ENCODE peak calls at places on chromosome 15, in four cellular contexts. One of them, this sample, is unnamed.

GRCh38 chr15:57505056-57505713 is 86.5 kb upstream of the MYZAP start:
- DNase-seq in trophoblast cell: no peak
- DNase-seq in neuronal stem cell: no peak
- DNase-seq in H1: no peak
- DNase-seq in this sample: no peak

GRCh38 chr15:38002883-38003477 is 68.5 kb downstream of the TMCO5A start:
- DNase-seq in trophoblast cell: peak; percentile 56
- DNase-seq in neuronal stem cell: peak; percentile 26
- DNase-seq in H1: peak; percentile 27
- DNase-seq in this sample: peak; percentile 81

GRCh38 chr15:96285715-96286367 is 44.7 kb upstream of the NR2F2 start:
- DNase-seq in trophoblast cell: no peak
- DNase-seq in neuronal stem cell: no peak
- DNase-seq in H1: no peak
- DNase-seq in this sample: no peak

GRCh38 chr15:49877871-49878511 is 241.0 kb downstream of the ATP8B4 start:
- DNase-seq in trophoblast cell: peak; percentile 5
- DNase-seq in neuronal stem cell: no peak
- DNase-seq in H1: no peak
- DNase-seq in this sample: no peak

GRCh38 chr15:95972136-95972553 is 358.4 kb upstream of the NR2F2 start:
- DNase-seq in trophoblast cell: peak; percentile 32
- DNase-seq in neuronal stem cell: no peak
- DNase-seq in H1: no peak
- DNase-seq in this sample: peak; percentile 59

GRCh38 chr15:78024141-78024567 is 53.4 kb downstream of the TBC1D2B start:
- DNase-seq in trophoblast cell: no peak
- DNase-seq in neuronal stem cell: no peak
- DNase-seq in H1: no peak
- DNase-seq in this sample: no peak

GRCh38 chr15:42009022-42009421 is 11.8 kb downstream of the PLA2G4E start:
- DNase-seq in trophoblast cell: no peak
- DNase-seq in neuronal stem cell: no peak
- DNase-seq in H1: no peak
- DNase-seq in this sample: no peak

GRCh38 chr15:34109775-34110663 is 8.1 kb downstream of the PGBD4 start:
- DNase-seq in trophoblast cell: peak; percentile 9
- DNase-seq in neuronal stem cell: no peak
- DNase-seq in H1: no peak
- DNase-seq in this sample: peak; percentile 64

GRCh38 chr15:81182031-81182745 is 14.5 kb upstream of the IL16 start:
- DNase-seq in trophoblast cell: no peak
- DNase-seq in neuronal stem cell: no peak
- DNase-seq in H1: no peak
- DNase-seq in this sample: no peak

GRCh38 chr15:76359152-76359551 is 22.6 kb downstream of the ISL2 start:
- DNase-seq in trophoblast cell: no peak
- DNase-seq in neuronal stem cell: no peak
- DNase-seq in H1: no peak
- DNase-seq in this sample: no peak

GRCh38 chr15:60062826-60063225 is 58.7 kb downstream of the FOXB1 start:
- DNase-seq in trophoblast cell: no peak
- DNase-seq in neuronal stem cell: no peak
- DNase-seq in H1: no peak
- DNase-seq in this sample: no peak

GRCh38 chr15:101027920-101028319 is 108.8 kb downstream of the LRRK1 start:
- DNase-seq in trophoblast cell: no peak
- DNase-seq in neuronal stem cell: no peak
- DNase-seq in H1: no peak
- DNase-seq in this sample: no peak

GRCh38 chr15:72135719-72136118 is 17.5 kb downstream of the SENP8 start:
- DNase-seq in trophoblast cell: no peak
- DNase-seq in neuronal stem cell: no peak
- DNase-seq in H1: no peak
- DNase-seq in this sample: no peak

GRCh38 chr15:100547961-100548360 is 19.2 kb upstream of the CERS3 start:
- DNase-seq in trophoblast cell: no peak
- DNase-seq in neuronal stem cell: no peak
- DNase-seq in H1: no peak
- DNase-seq in this sample: no peak

GRCh38 chr15:55742498-55742926 is 440 bp downstream of the PRTG start:
- DNase-seq in trophoblast cell: no peak
- DNase-seq in neuronal stem cell: no peak
- DNase-seq in H1: no peak
- DNase-seq in this sample: peak; percentile 68

GRCh38 chr15:68277131-68277604 is 377 bp upstream of the FEM1B start:
- DNase-seq in trophoblast cell: no peak
- DNase-seq in neuronal stem cell: peak; percentile 70
- DNase-seq in H1: no peak
- DNase-seq in this sample: no peak

GRCh38 chr15:27628486-27628885 is 470.6 kb downstream of the OCA2 start:
- DNase-seq in trophoblast cell: no peak
- DNase-seq in neuronal stem cell: no peak
- DNase-seq in H1: no peak
- DNase-seq in this sample: no peak

GRCh38 chr15:44719293-44719999 is 8.1 kb downstream of the B2M start:
- DNase-seq in trophoblast cell: peak; percentile 44
- DNase-seq in neuronal stem cell: no peak
- DNase-seq in H1: no peak
- DNase-seq in this sample: peak; percentile 67

GRCh38 chr15:89206908-89207331 is 14.5 kb downstream of the RLBP1 start:
- DNase-seq in trophoblast cell: peak; percentile 65
- DNase-seq in neuronal stem cell: peak; percentile 76
- DNase-seq in H1: peak; percentile 50
- DNase-seq in this sample: peak; percentile 66

GRCh38 chr15:79349526-79349925 is 38.6 kb downstream of the TMED3 start:
- DNase-seq in trophoblast cell: no peak
- DNase-seq in neuronal stem cell: no peak
- DNase-seq in H1: no peak
- DNase-seq in this sample: peak; percentile 43

GRCh38 chr15:70268698-70269251 is 171.1 kb upstream of the TLE3 start:
- DNase-seq in trophoblast cell: no peak
- DNase-seq in neuronal stem cell: no peak
- DNase-seq in H1: no peak
- DNase-seq in this sample: no peak

GRCh38 chr15:66838202-66838601 is 136.2 kb downstream of the SMAD6 start:
- DNase-seq in trophoblast cell: no peak
- DNase-seq in neuronal stem cell: no peak
- DNase-seq in H1: no peak
- DNase-seq in this sample: no peak

GRCh38 chr15:37758412-37758811 is 176.0 kb upstream of the TMCO5A start:
- DNase-seq in trophoblast cell: no peak
- DNase-seq in neuronal stem cell: no peak
- DNase-seq in H1: no peak
- DNase-seq in this sample: no peak

GRCh38 chr15:71585159-71585558 is 225.2 kb upstream of the NR2E3 start:
- DNase-seq in trophoblast cell: no peak
- DNase-seq in neuronal stem cell: no peak
- DNase-seq in H1: no peak
- DNase-seq in this sample: no peak

GRCh38 chr15:92118162-92118935 is 264.8 kb downstream of the SLCO3A1 start:
- DNase-seq in trophoblast cell: no peak
- DNase-seq in neuronal stem cell: no peak
- DNase-seq in H1: no peak
- DNase-seq in this sample: no peak
- H2BK12ac ChIP-seq in trophoblast cell: no peak overlapping the region
- H2BK12ac ChIP-seq in neuronal stem cell: no peak overlapping the region
- H2BK12ac ChIP-seq in H1: no peak overlapping the region
- H2BK12ac ChIP-seq in this sample: no peak overlapping the region

GRCh38 chr15:40578892-40579291 is 9.8 kb downstream of the RPUSD2 start:
- DNase-seq in trophoblast cell: no peak
- DNase-seq in neuronal stem cell: no peak
- DNase-seq in H1: no peak
- DNase-seq in this sample: no peak

GRCh38 chr15:40582726-40583246 is 11.3 kb upstream of the KNL1 start:
- DNase-seq in trophoblast cell: no peak
- DNase-seq in neuronal stem cell: no peak
- DNase-seq in H1: no peak
- DNase-seq in this sample: no peak

DNA sequence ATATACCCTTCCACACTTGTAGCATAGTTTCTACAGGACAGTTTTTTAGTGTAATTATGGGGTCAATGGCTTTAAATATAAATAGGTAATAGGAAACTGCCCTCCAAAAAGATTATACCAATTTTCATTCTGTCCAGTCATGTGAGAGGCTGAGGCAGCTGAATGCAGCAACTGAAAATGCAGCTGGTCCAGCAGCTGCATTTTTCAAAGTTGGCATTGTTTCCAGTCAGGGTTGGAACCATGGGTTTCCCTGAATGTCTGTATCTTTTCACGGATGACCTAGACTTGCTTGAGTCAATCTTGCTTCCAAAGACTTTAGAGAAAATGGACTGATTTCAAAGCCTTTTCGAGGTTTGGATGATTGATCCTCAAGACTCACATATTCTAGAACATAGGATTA is 9.9 kb upstream of the KNL1 start:
- DNase-seq in trophoblast cell: no peak
- DNase-seq in neuronal stem cell: no peak
- DNase-seq in H1: no peak
- DNase-seq in this sample: no peak
- H3K4me3 ChIP-seq in trophoblast cell: no peak overlapping the region
- H3K4me3 ChIP-seq in neuronal stem cell: no peak overlapping the region
- H3K4me3 ChIP-seq in H1: no peak overlapping the region
- H3K4me3 ChIP-seq in this sample: no peak overlapping the region

DNA sequence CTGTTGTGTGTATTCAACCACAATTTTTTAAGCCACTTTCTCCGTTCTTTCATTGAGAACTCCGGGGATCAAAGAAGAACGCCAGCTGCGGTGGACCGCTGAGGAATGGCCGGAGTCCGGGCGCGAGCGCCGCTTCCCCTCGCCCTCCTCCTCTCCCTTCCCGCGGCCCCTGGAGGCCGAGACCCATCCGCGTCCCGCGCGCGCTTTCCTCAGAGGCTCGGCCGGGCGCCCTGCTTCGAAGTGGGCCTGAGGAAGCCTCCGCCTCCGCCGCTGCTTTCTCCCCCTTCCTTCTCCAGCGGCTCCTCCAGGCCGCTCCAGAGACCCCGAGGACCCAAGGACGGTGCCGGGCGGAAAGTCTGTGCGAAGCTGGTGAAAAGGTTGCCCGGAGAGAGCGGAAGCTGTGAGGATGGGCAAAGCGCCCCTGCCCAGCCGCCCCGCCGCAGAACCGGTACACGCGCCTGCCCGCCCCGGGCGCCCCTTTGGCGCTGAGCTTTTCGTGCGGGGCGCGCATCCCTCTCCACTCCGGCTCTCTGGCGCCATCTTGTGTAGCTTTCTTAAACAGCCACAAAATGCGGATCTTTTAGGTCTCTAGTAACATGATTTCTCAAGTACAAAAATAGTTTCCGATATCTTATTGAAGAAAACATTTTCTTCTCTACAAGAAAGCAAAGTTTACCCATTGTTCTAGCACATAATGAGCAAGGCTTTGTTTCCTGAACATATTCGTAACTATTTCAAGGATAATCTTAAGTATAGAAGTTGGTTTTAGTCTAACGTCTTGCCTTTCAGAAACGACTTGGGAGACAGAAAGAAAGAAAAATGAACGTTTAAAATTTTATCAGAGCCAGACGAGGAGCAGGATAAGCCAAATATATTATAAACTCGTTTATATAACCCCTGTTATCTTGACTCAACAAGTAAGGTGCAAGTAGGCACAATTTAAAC is 59.2 kb upstream of the FAM174B start:
- DNase-seq in trophoblast cell: peak; percentile 58
- DNase-seq in neuronal stem cell: peak; percentile 86
- DNase-seq in H1: no peak
- DNase-seq in this sample: peak; percentile 76
- H2BK12ac ChIP-seq in trophoblast cell: no peak overlapping the region
- H2BK12ac ChIP-seq in neuronal stem cell: peak overlapping the region; percentile 49
- H2BK12ac ChIP-seq in H1: no peak overlapping the region
- H2BK12ac ChIP-seq in this sample: peak overlapping the region; percentile 29

GRCh38 chr15:74786659-74787165 is 4.8 kb downstream of the CSK start:
- DNase-seq in trophoblast cell: no peak
- DNase-seq in neuronal stem cell: no peak
- DNase-seq in H1: no peak
- DNase-seq in this sample: no peak
- H3K4me3 ChIP-seq in trophoblast cell: no peak overlapping the region
- H3K4me3 ChIP-seq in neuronal stem cell: no peak overlapping the region
- H3K4me3 ChIP-seq in H1: no peak overlapping the region
- H3K4me3 ChIP-seq in this sample: no peak overlapping the region

GRCh38 chr15:73633111-73633990 is at the start of gene NPTN:
- DNase-seq in trophoblast cell: peak; percentile 99
- DNase-seq in neuronal stem cell: peak; percentile 96
- DNase-seq in H1: peak; percentile 94
- DNase-seq in this sample: peak; percentile 98
- H2BK12ac ChIP-seq in trophoblast cell: peak within 1 kb of the TSS; percentile 78
- H2BK12ac ChIP-seq in neuronal stem cell: no peak within 1 kb of the TSS
- H2BK12ac ChIP-seq in H1: peak within 1 kb of the TSS; percentile 18
- H2BK12ac ChIP-seq in this sample: peak within 1 kb of the TSS; percentile 99

GRCh38 chr15:83446904-83447708 is at the start of gene SH3GL3:
- DNase-seq in trophoblast cell: peak; percentile 68
- DNase-seq in neuronal stem cell: peak; percentile 82
- DNase-seq in H1: peak; percentile 64
- DNase-seq in this sample: peak; percentile 86
- H3K4me3 ChIP-seq in trophoblast cell: peak within 1 kb of the TSS; percentile 79
- H3K4me3 ChIP-seq in neuronal stem cell: peak within 1 kb of the TSS; percentile 40
- H3K4me3 ChIP-seq in H1: peak within 1 kb of the TSS; percentile 80
- H3K4me3 ChIP-seq in this sample: peak within 1 kb of the TSS; percentile 83

GRCh38 chr15:98324341-98324970 is 323.9 kb upstream of the IGF1R start:
- DNase-seq in trophoblast cell: no peak
- DNase-seq in neuronal stem cell: no peak
- DNase-seq in H1: no peak
- DNase-seq in this sample: no peak
- H2BK12ac ChIP-seq in trophoblast cell: no peak overlapping the region
- H2BK12ac ChIP-seq in neuronal stem cell: no peak overlapping the region
- H2BK12ac ChIP-seq in H1: no peak overlapping the region
- H2BK12ac ChIP-seq in this sample: no peak overlapping the region

GRCh38 chr15:63196846-63197245 is 7.4 kb downstream of the RAB8B start:
- DNase-seq in trophoblast cell: no peak
- DNase-seq in neuronal stem cell: no peak
- DNase-seq in H1: no peak
- DNase-seq in this sample: no peak

GRCh38 chr15:63192604-63193206 is 3.3 kb downstream of the RAB8B start:
- DNase-seq in trophoblast cell: no peak
- DNase-seq in neuronal stem cell: no peak
- DNase-seq in H1: no peak
- DNase-seq in this sample: no peak

GRCh38 chr15:63197626-63198025 is 8.2 kb downstream of the RAB8B start:
- DNase-seq in trophoblast cell: no peak
- DNase-seq in neuronal stem cell: no peak
- DNase-seq in H1: no peak
- DNase-seq in this sample: no peak

GRCh38 chr15:63194291-63194681 is 4.9 kb downstream of the RAB8B start:
- DNase-seq in trophoblast cell: no peak
- DNase-seq in neuronal stem cell: no peak
- DNase-seq in H1: no peak
- DNase-seq in this sample: no peak

GRCh38 chr15:63195257-63196023 is 6.0 kb downstream of the RAB8B start:
- DNase-seq in trophoblast cell: no peak
- DNase-seq in neuronal stem cell: no peak
- DNase-seq in H1: no peak
- DNase-seq in this sample: no peak
- H3K4me3 ChIP-seq in trophoblast cell: no peak overlapping the region
- H3K4me3 ChIP-seq in neuronal stem cell: no peak overlapping the region
- H3K4me3 ChIP-seq in H1: no peak overlapping the region
- H3K4me3 ChIP-seq in this sample: peak overlapping the region; percentile 45